ENCODE peak calls at places on chromosomes 2 and 18, in eight cellular contexts. G is activated CD8-positive, alpha-beta memory T cell treated with anti-CD3 and anti-CD28 coated beads for 4 hours; R is naive thymus-derived CD8-positive, alpha-beta T cell; E is HEK293T; B is suprapubic skin; A is ACHN; D is RPMI8226; S is H7. H is an unnamed sample.

GRCh38 chr2:76749858-76750257 is 772.3 kb downstream of the LRRTM4 start:
- DNase-seq in G (no peak), R (no peak), E (no peak), B (no peak), A (no peak), D (no peak), S (no peak), H (no peak)

GRCh38 chr2:215624423-215624829 is 188.6 kb upstream of the FN1 start:
- DNase-seq in G (no peak), R (no peak), E (no peak), B (no peak), A (no peak), D (no peak), S (no peak), H (no peak)

GRCh38 chr2:213036836-213037235 is 114.6 kb downstream of the IKZF2 start:
- DNase-seq in G (no peak), R (no peak), E (no peak), B (no peak), A (no peak), D (no peak), S (no peak), H (no peak)

GRCh38 chr2:82837588-82838304 is 1621.3 kb downstream of the SUCLG1 start:
- DNase-seq in G (no peak), R (no peak), E (no peak), B (no peak), A (peak), D (no peak), S (no peak), H (no peak)

GRCh38 chr2:168577885-168578284 is 121.8 kb downstream of the CERS6 start:
- DNase-seq in G (no peak), R (no peak), E (no peak), B (no peak), A (no peak), D (no peak), S (no peak), H (no peak)

GRCh38 chr2:40279001-40279400 is 172.9 kb downstream of the SLC8A1 start:
- DNase-seq in G (no peak), R (no peak), E (no peak), B (no peak), A (peak), D (no peak), S (no peak), H (no peak)

GRCh38 chr18:37424507-37424906 is 141.1 kb downstream of the CELF4 start:
- DNase-seq in G (no peak), R (no peak), E (no peak), B (no peak), A (no peak), D (no peak), S (no peak), H (no peak)

GRCh38 chr2:237475704-237476107 is 11.3 kb upstream of the MLPH start:
- DNase-seq in G (no peak), R (no peak), E (no peak), B (peak), A (peak), D (peak), S (no peak), H (peak)

GRCh38 chr2:233217892-233218377 is 33.5 kb upstream of the ATG16L1 start:
- DNase-seq in G (no peak), R (no peak), E (no peak), B (no peak), A (no peak), D (no peak), S (no peak), H (peak)

GRCh38 chr2:238225911-238226697 is 13.7 kb downstream of the HES6 start:
- DNase-seq in G (no peak), R (no peak), E (no peak), B (no peak), A (no peak), D (no peak), S (peak), H (no peak)

GRCh38 chr18:48923746-48924580 is 26.8 kb downstream of the SMAD7 start:
- DNase-seq in G (no peak), R (no peak), E (no peak), B (peak), A (no peak), D (peak), S (no peak), H (no peak)